ENCODE peak calls at places on chromosomes 2 and 18, in six cellular contexts. G, J, L, X, K and Q are unnamed samples.

GRCh38 chr18:77114564-77115391 is 17.8 kb downstream of the MBP start:
- DNase-seq in X (peak; percentile 75), G (peak; percentile 98), K (peak; percentile 95), L (peak; percentile 95), J (peak; percentile 94), Q (peak; percentile 97)

GRCh38 chr2:45329045-45329677 is 281.9 kb downstream of the SRBD1 start:
- DNase-seq in J (peak; percentile 45), G (peak; percentile 54), X (no peak), L (no peak), K (no peak), Q (no peak)

GRCh38 chr2:110115291-110116032 is at the start of gene MALL:
- DNase-seq in J (no peak), K (no peak), X (no peak), L (no peak), G (peak; percentile 45), Q (peak; percentile 53)

GRCh38 chr2:119431976-119432881 is 575 bp downstream of the TMEM37 start:
- DNase-seq in J (peak; percentile 9), G (peak; percentile 51), L (no peak), K (peak; percentile 62), X (no peak), Q (peak; percentile 57)

GRCh38 chr2:70399046-70399445 is 97.2 kb upstream of the FAM136A start:
- DNase-seq in K (no peak), J (no peak), L (no peak), X (no peak), G (no peak), Q (no peak)

GRCh38 chr2:62814132-62814531 is 108.6 kb downstream of the EHBP1 start:
- DNase-seq in G (peak; percentile 62), J (peak; percentile 76), X (no peak), L (no peak), K (peak; percentile 29), Q (peak; percentile 3)

GRCh38 chr2:128305555-128306080 is 13.1 kb downstream of the HS6ST1 start:
- DNase-seq in K (no peak), X (no peak), J (peak; percentile 75), G (no peak), L (peak; percentile 74), Q (peak; percentile 46)

GRCh38 chr2:43098539-43098938 is 127.9 kb downstream of the ZFP36L2 start:
- DNase-seq in G (no peak), K (no peak), X (no peak), J (no peak), L (no peak), Q (no peak)

GRCh38 chr2:157784169-157784822 is 91.8 kb downstream of the ACVR1 start:
- DNase-seq in L (no peak), J (peak; percentile 21), K (peak; percentile 57), X (no peak), G (peak; percentile 38), Q (peak; percentile 70)

GRCh38 chr18:21444465-21445023 is 156.0 kb downstream of the ESCO1 start:
- DNase-seq in L (no peak), G (peak; percentile 78), X (no peak), K (no peak), J (peak; percentile 59), Q (peak; percentile 22)

GRCh38 chr2:240398711-240399267 is 36.7 kb upstream of the GPC1 start:
- DNase-seq in L (peak; percentile 52), X (peak; percentile 15), G (no peak), K (peak; percentile 12), J (no peak), Q (no peak)

GRCh38 chr18:50358844-50359243 is 16.0 kb upstream of the SKA1 start:
- DNase-seq in X (no peak), K (no peak), G (no peak), L (no peak), J (no peak), Q (no peak)

GRCh38 chr2:30450025-30450424 is 3.0 kb downstream of the LCLAT1 start:
- DNase-seq in K (no peak), J (no peak), G (no peak), L (no peak), X (no peak), Q (peak; percentile 16)

DNA sequence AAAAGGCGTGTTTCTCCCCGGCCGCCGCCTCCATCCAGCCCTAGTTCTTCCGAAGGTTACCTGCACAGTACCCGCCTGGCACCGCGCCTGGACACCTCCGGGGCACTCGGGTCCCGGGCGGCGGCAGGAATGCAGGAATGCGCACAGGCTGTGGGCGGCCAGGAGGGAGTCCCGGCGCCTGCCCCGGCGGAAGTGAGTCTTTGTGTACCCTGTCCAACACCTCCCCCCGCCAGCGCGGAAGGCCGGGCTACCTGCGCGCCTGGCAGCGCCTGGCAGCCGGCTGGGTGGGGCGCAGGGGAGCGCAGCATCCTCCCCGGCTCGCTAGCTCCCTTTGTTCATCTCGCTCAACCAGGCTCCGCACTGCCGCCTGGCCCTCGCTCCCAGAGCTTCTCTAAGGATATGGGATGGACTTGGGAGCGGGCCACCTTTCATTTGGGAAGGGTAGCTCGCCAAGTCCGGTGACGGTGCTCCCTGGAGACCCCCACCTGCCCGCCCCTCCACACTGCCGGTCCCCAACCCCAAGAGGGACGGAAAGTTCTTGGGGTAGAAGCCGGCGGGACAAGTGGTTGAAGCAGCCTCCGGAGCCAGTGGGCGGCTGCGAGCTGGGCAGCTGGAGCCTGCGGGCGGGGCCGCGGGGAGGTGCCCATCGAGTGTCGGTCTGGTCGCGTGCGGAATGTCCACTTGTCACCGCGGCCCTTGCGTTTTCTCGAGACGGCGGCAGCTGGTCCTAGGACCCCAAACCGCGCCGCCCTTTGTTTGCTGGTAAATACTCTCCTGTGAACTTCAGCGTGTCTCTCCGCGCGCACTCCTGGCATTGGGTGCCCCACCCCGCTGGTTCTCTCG is 1.2 kb upstream of the ST6GAL2 start:
- DNase-seq in X (peak; percentile 13), K (peak; percentile 24), G (peak; percentile 2), J (no peak), L (no peak), Q (peak; percentile 31)
- H3K4me3 ChIP-seq in X (peak overlapping the region; percentile 41), K (peak overlapping the region; percentile 51), G (no peak overlapping the region), J (no peak overlapping the region), L (peak overlapping the region; percentile 23), Q (no peak overlapping the region)

GRCh38 chr18:48926420-48926857 is 24.3 kb downstream of the SMAD7 start:
- DNase-seq in J (no peak), X (no peak), K (no peak), G (no peak), L (no peak), Q (peak; percentile 54)
- H3K4me1 ChIP-seq in J (peaks cover 68% of the 10 kb centered on the region), X (peaks cover 7% of the 10 kb centered on the region), K (peaks cover 98% of the 10 kb centered on the region), G (peaks cover 66% of the 10 kb centered on the region), L (peaks cover 100% of the 10 kb centered on the region), Q (peaks cover 86% of the 10 kb centered on the region)

GRCh38 chr18:75206637-75207297 is 2.2 kb downstream of the PTGR3 start:
- DNase-seq in J (no peak), X (no peak), K (no peak), G (no peak), L (no peak), Q (no peak)

GRCh38 chr18:75204262-75204977 is 4.5 kb downstream of the PTGR3 start:
- DNase-seq in G (peak; percentile 62), J (peak; percentile 36), K (peak; percentile 54), L (no peak), X (no peak), Q (no peak)

GRCh38 chr18:75205760-75206109 is 3.2 kb downstream of the PTGR3 start:
- DNase-seq in J (peak; percentile 54), L (no peak), X (no peak), G (peak; percentile 72), K (no peak), Q (no peak)

GRCh38 chr18:75203456-75204261 is 5.3 kb downstream of the PTGR3 start:
- DNase-seq in J (peak; percentile 52), K (peak; percentile 62), G (peak; percentile 66), X (no peak), L (no peak), Q (peak; percentile 35)

DNA sequence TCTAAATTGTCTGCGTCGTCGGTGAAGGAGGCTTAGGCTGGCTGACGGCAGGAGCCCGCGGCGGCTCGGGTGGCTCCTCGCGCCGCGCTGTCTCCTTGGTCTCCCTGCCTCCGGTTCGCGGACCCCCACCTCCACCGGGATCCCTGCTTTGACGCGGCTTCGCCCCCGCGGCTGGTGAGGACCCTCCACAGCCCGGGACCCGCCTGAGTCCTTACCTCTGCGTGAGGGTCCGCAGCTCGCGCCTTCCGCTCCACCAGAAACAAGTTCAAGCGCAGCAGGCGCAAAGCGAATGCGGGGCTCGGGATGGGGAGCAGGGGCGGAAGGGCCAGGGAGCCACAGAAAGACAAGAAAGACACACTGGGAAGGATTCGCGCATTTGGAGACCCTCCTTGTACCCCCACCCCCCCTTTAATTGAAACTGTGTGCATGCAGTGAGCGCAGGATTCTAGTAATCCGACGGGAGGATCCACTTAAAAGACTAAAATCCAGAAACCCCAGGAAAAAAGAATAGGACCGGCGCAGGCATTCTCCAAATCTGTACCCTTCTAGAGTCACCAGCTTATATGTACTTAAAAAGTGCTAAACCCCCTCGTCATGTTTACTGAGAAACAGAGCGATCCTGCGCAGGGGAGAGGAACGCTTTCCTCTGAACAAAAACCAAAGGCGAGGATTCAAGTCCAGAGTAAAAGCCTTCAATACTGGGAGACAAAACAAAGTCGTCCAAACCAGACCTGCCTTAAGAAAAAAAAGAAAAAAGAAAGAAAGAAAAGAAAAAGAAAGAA is 3.8 kb downstream of the PTGR3 start:
- DNase-seq in X (no peak), J (peak; percentile 23), L (no peak), G (no peak), K (peak; percentile 32), Q (no peak)
- H3K4me3 ChIP-seq in X (peak overlapping the region; percentile 39), J (peak overlapping the region; percentile 66), L (peak overlapping the region; percentile 43), G (peak overlapping the region; percentile 7), K (peak overlapping the region; percentile 56), Q (no peak overlapping the region)

GRCh38 chr18:60163622-60164021 is 209.0 kb downstream of the MC4R start:
- DNase-seq in J (no peak), K (no peak), G (no peak), L (no peak), X (no peak), Q (no peak)

GRCh38 chr18:60157810-60158209 is 214.8 kb downstream of the MC4R start:
- DNase-seq in X (no peak), J (no peak), K (no peak), L (no peak), G (no peak), Q (no peak)

DNA sequence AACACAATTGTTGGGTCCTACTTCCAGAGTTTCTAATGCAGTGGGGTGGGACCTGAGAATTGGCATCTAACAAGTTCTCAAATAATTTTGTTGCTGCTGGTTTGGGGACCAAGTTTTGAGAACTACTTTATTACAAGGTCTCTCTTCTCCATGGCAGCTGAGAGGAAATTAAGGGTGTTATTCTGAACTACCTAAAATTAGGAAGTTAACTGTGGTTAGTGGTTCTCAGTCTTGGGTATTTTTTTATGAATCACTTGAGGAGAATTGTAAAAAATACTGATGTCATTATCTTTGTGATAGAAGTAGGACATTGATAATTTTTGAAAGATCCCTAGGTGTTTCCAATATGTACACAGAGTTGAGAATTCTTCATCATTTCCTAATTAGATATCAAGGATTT is 210.2 kb downstream of the MC4R start:
- DNase-seq in J (no peak), L (no peak), G (no peak), X (no peak), K (no peak), Q (no peak)
- H3K4me1 ChIP-seq in J (no peaks in the 10 kb centered on the region), L (no peaks in the 10 kb centered on the region), G (no peaks in the 10 kb centered on the region), X (no peaks in the 10 kb centered on the region), K (no peaks in the 10 kb centered on the region), Q (no peaks in the 10 kb centered on the region)

GRCh38 chr18:43757273-43757672 is 480.0 kb upstream of the SYT4 start:
- DNase-seq in J (no peak), K (no peak), X (no peak), G (peak; percentile 11), L (no peak), Q (no peak)
- H3K4me3 ChIP-seq in J (no peak overlapping the region), K (no peak overlapping the region), X (no peak overlapping the region), G (no peak overlapping the region), L (no peak overlapping the region), Q (no peak overlapping the region)

GRCh38 chr2:16162491-16163040 is 222.2 kb downstream of the MYCN start:
- DNase-seq in J (no peak), X (no peak), K (no peak), L (no peak), G (no peak), Q (no peak)
- H3K4me1 ChIP-seq in J (no peaks in the 10 kb centered on the region), X (no peaks in the 10 kb centered on the region), K (no peaks in the 10 kb centered on the region), L (no peaks in the 10 kb centered on the region), G (no peaks in the 10 kb centered on the region), Q (no peaks in the 10 kb centered on the region)